ENCODE peak calls at places on chromosomes 3 and 15, in nine cellular contexts. One of them, this sample, is unnamed.
A peak's percentile ranks its signal among the peaks of the same experiment; 100 is the strongest.

GRCh38 chr3:45679805-45680204 is 9.4 kb upstream of the SACM1L start:
- DNase-seq in AG04450: no peak
- DNase-seq in AG10803: no peak
- DNase-seq in AG04449: no peak
- DNase-seq in pancreas: no peak
- DNase-seq in A673: no peak
- DNase-seq in Peyer's patch: no peak
- DNase-seq in thoracic aorta: no peak
- DNase-seq in lower lobe of right lung: no peak
- DNase-seq in this sample: no peak

GRCh38 chr15:76286231-76286879 is 24.9 kb downstream of the ETFA start:
- DNase-seq in pancreas: no peak
- DNase-seq in thoracic aorta: no peak
- DNase-seq in AG04449: no peak
- DNase-seq in AG04450: no peak
- DNase-seq in A673: no peak
- DNase-seq in Peyer's patch: no peak
- DNase-seq in AG10803: peak; percentile 29
- DNase-seq in lower lobe of right lung: no peak
- DNase-seq in this sample: no peak

GRCh38 chr3:186536883-186537553 is 7.2 kb downstream of the CRYGS start:
- DNase-seq in thoracic aorta: no peak
- DNase-seq in AG04449: no peak
- DNase-seq in A673: no peak
- DNase-seq in Peyer's patch: no peak
- DNase-seq in AG10803: no peak
- DNase-seq in pancreas: no peak
- DNase-seq in AG04450: no peak
- DNase-seq in lower lobe of right lung: no peak
- DNase-seq in this sample: no peak

GRCh38 chr3:24365168-24365567 is 129.5 kb downstream of the THRB start:
- DNase-seq in AG10803: peak; percentile 54
- DNase-seq in lower lobe of right lung: no peak
- DNase-seq in pancreas: peak; percentile 76
- DNase-seq in Peyer's patch: no peak
- DNase-seq in A673: peak; percentile 6
- DNase-seq in thoracic aorta: peak; percentile 60
- DNase-seq in AG04450: no peak
- DNase-seq in AG04449: peak; percentile 17
- DNase-seq in this sample: peak; percentile 74

GRCh38 chr15:83837946-83838571 is 184.1 kb downstream of the ADAMTSL3 start:
- DNase-seq in pancreas: peak; percentile 63
- DNase-seq in AG10803: no peak
- DNase-seq in AG04449: no peak
- DNase-seq in A673: peak; percentile 76
- DNase-seq in thoracic aorta: no peak
- DNase-seq in AG04450: no peak
- DNase-seq in lower lobe of right lung: peak; percentile 52
- DNase-seq in Peyer's patch: no peak
- DNase-seq in this sample: no peak

GRCh38 chr3:187725653-187726370 is 19.5 kb downstream of the BCL6 start:
- DNase-seq in AG04449: no peak
- DNase-seq in thoracic aorta: no peak
- DNase-seq in lower lobe of right lung: no peak
- DNase-seq in A673: no peak
- DNase-seq in Peyer's patch: no peak
- DNase-seq in AG04450: no peak
- DNase-seq in pancreas: no peak
- DNase-seq in AG10803: peak; percentile 45
- DNase-seq in this sample: no peak

GRCh38 chr3:114569186-114569585 is 275.4 kb downstream of the TIGIT start:
- DNase-seq in pancreas: no peak
- DNase-seq in Peyer's patch: no peak
- DNase-seq in thoracic aorta: no peak
- DNase-seq in AG04450: no peak
- DNase-seq in lower lobe of right lung: no peak
- DNase-seq in AG10803: no peak
- DNase-seq in AG04449: no peak
- DNase-seq in A673: no peak
- DNase-seq in this sample: no peak

GRCh38 chr3:30012941-30013543 is 593.4 kb upstream of the TGFBR2 start:
- DNase-seq in thoracic aorta: peak; percentile 25
- DNase-seq in pancreas: peak; percentile 68
- DNase-seq in A673: peak; percentile 92
- DNase-seq in AG10803: peak; percentile 69
- DNase-seq in lower lobe of right lung: peak; percentile 67
- DNase-seq in AG04449: no peak
- DNase-seq in Peyer's patch: peak; percentile 68
- DNase-seq in AG04450: peak; percentile 24
- DNase-seq in this sample: peak; percentile 19

GRCh38 chr3:133986302-133986701 is 43.4 kb downstream of the SLCO2A1 start:
- DNase-seq in thoracic aorta: no peak
- DNase-seq in AG10803: no peak
- DNase-seq in AG04450: no peak
- DNase-seq in pancreas: no peak
- DNase-seq in A673: no peak
- DNase-seq in AG04449: no peak
- DNase-seq in Peyer's patch: no peak
- DNase-seq in lower lobe of right lung: no peak
- DNase-seq in this sample: no peak

GRCh38 chr3:44186712-44187111 is 55.0 kb upstream of the TOPAZ1 start:
- DNase-seq in thoracic aorta: no peak
- DNase-seq in lower lobe of right lung: no peak
- DNase-seq in A673: no peak
- DNase-seq in Peyer's patch: no peak
- DNase-seq in AG04449: no peak
- DNase-seq in pancreas: no peak
- DNase-seq in AG04450: no peak
- DNase-seq in AG10803: no peak
- DNase-seq in this sample: no peak

GRCh38 chr3:175668300-175668699 is 809.2 kb downstream of the NAALADL2 start:
- DNase-seq in pancreas: no peak
- DNase-seq in AG10803: no peak
- DNase-seq in lower lobe of right lung: no peak
- DNase-seq in AG04450: no peak
- DNase-seq in AG04449: no peak
- DNase-seq in A673: no peak
- DNase-seq in Peyer's patch: no peak
- DNase-seq in thoracic aorta: no peak
- DNase-seq in this sample: no peak

GRCh38 chr3:28294667-28295413 is 53.4 kb downstream of the CMC1 start:
- DNase-seq in AG10803: no peak
- DNase-seq in Peyer's patch: no peak
- DNase-seq in AG04449: no peak
- DNase-seq in pancreas: no peak
- DNase-seq in AG04450: no peak
- DNase-seq in A673: no peak
- DNase-seq in thoracic aorta: no peak
- DNase-seq in lower lobe of right lung: no peak
- DNase-seq in this sample: no peak
- TF ChIP-seq CTCF in AG10803: no peak
- TF ChIP-seq CTCF in Peyer's patch: no peak
- TF ChIP-seq CTCF in AG04449: no peak
- TF ChIP-seq CTCF in pancreas: no peak
- TF ChIP-seq CTCF in AG04450: no peak
- TF ChIP-seq CTCF in A673: no peak
- TF ChIP-seq CTCF in thoracic aorta: no peak
- TF ChIP-seq CTCF in lower lobe of right lung: no peak
- TF ChIP-seq CTCF in this sample: no peak

GRCh38 chr3:177904661-177905060 is 631.6 kb upstream of the KCNMB2 start:
- DNase-seq in AG04450: no peak
- DNase-seq in pancreas: no peak
- DNase-seq in A673: no peak
- DNase-seq in AG04449: no peak
- DNase-seq in thoracic aorta: no peak
- DNase-seq in lower lobe of right lung: no peak
- DNase-seq in AG10803: peak; percentile 81
- DNase-seq in Peyer's patch: no peak
- DNase-seq in this sample: peak; percentile 45

GRCh38 chr3:177905173-177905894 is 630.9 kb upstream of the KCNMB2 start:
- DNase-seq in A673: no peak
- DNase-seq in Peyer's patch: no peak
- DNase-seq in AG04450: peak; percentile 82
- DNase-seq in lower lobe of right lung: no peak
- DNase-seq in pancreas: no peak
- DNase-seq in AG04449: peak; percentile 84
- DNase-seq in thoracic aorta: no peak
- DNase-seq in AG10803: peak; percentile 95
- DNase-seq in this sample: peak; percentile 92

GRCh38 chr3:177906573-177907229 is 629.5 kb upstream of the KCNMB2 start:
- DNase-seq in thoracic aorta: no peak
- DNase-seq in AG04449: no peak
- DNase-seq in A673: no peak
- DNase-seq in Peyer's patch: no peak
- DNase-seq in AG04450: no peak
- DNase-seq in lower lobe of right lung: no peak
- DNase-seq in pancreas: no peak
- DNase-seq in AG10803: peak; percentile 78
- DNase-seq in this sample: no peak

DNA sequence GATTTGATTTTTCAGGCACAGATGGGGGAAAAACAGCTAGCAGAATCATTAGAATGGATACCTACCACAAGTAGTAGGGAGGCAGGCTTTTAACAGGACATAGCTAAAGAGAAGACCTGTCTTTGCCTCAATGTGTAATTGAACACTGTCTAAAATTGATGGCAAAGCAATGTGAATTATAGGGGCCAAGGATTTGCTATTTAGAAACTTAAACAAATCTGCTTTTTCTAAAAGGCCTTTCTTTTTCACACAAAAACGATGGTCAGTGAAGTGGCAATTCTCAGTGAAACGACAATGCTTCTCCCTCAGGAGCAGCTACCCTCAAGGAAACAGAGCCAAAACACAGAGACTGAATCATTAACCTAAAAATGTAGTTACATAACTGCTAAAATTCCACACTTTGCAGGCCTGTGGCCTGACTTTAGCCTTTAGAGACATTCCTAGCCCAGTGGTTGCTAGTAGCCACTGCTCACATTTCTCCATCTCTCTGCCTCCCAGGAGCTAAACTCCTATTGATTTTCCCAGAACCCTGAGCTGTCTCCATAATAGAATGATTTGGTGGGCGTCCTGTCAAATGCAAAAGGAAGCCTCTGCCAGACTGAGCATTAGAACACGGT is 630.2 kb upstream of the KCNMB2 start:
- DNase-seq in AG10803: peak; percentile 96
- DNase-seq in A673: no peak
- DNase-seq in AG04450: peak; percentile 63
- DNase-seq in lower lobe of right lung: no peak
- DNase-seq in AG04449: peak; percentile 72
- DNase-seq in thoracic aorta: no peak
- DNase-seq in Peyer's patch: no peak
- DNase-seq in pancreas: peak; percentile 45
- DNase-seq in this sample: peak; percentile 65
- TF ChIP-seq CTCF in AG10803: peak; percentile 40
- TF ChIP-seq CTCF in A673: no peak
- TF ChIP-seq CTCF in AG04450: peak; percentile 43
- TF ChIP-seq CTCF in lower lobe of right lung: no peak
- TF ChIP-seq CTCF in AG04449: no peak
- TF ChIP-seq CTCF in thoracic aorta: peak; percentile 34
- TF ChIP-seq CTCF in Peyer's patch: no peak
- TF ChIP-seq CTCF in pancreas: no peak
- TF ChIP-seq CTCF in this sample: no peak

GRCh38 chr3:71524688-71525087 is 58.8 kb downstream of the FOXP1 start:
- DNase-seq in AG10803: no peak
- DNase-seq in Peyer's patch: no peak
- DNase-seq in AG04449: no peak
- DNase-seq in lower lobe of right lung: no peak
- DNase-seq in pancreas: no peak
- DNase-seq in A673: no peak
- DNase-seq in thoracic aorta: no peak
- DNase-seq in AG04450: no peak
- DNase-seq in this sample: no peak

GRCh38 chr3:71523628-71524027 is 59.9 kb downstream of the FOXP1 start:
- DNase-seq in A673: no peak
- DNase-seq in thoracic aorta: no peak
- DNase-seq in AG04450: no peak
- DNase-seq in AG10803: no peak
- DNase-seq in AG04449: no peak
- DNase-seq in Peyer's patch: no peak
- DNase-seq in lower lobe of right lung: no peak
- DNase-seq in pancreas: no peak
- DNase-seq in this sample: no peak

GRCh38 chr3:71521021-71521352 is 62.5 kb downstream of the FOXP1 start:
- DNase-seq in lower lobe of right lung: no peak
- DNase-seq in AG04450: no peak
- DNase-seq in thoracic aorta: no peak
- DNase-seq in Peyer's patch: no peak
- DNase-seq in AG04449: no peak
- DNase-seq in AG10803: no peak
- DNase-seq in A673: no peak
- DNase-seq in pancreas: no peak
- DNase-seq in this sample: no peak

GRCh38 chr3:71520186-71521020 is 63.1 kb downstream of the FOXP1 start:
- DNase-seq in thoracic aorta: no peak
- DNase-seq in AG04450: no peak
- DNase-seq in AG04449: no peak
- DNase-seq in AG10803: no peak
- DNase-seq in A673: no peak
- DNase-seq in lower lobe of right lung: no peak
- DNase-seq in Peyer's patch: no peak
- DNase-seq in pancreas: no peak
- DNase-seq in this sample: no peak

GRCh38 chr3:71521940-71522876 is 61.3 kb downstream of the FOXP1 start:
- DNase-seq in Peyer's patch: no peak
- DNase-seq in AG04449: no peak
- DNase-seq in AG10803: no peak
- DNase-seq in thoracic aorta: no peak
- DNase-seq in AG04450: no peak
- DNase-seq in A673: peak; percentile 15
- DNase-seq in pancreas: peak; percentile 19
- DNase-seq in lower lobe of right lung: no peak
- DNase-seq in this sample: no peak
- TF ChIP-seq CTCF in Peyer's patch: no peak
- TF ChIP-seq CTCF in AG04449: no peak
- TF ChIP-seq CTCF in AG10803: no peak
- TF ChIP-seq CTCF in thoracic aorta: no peak
- TF ChIP-seq CTCF in AG04450: no peak
- TF ChIP-seq CTCF in A673: no peak
- TF ChIP-seq CTCF in pancreas: no peak
- TF ChIP-seq CTCF in lower lobe of right lung: no peak
- TF ChIP-seq CTCF in this sample: no peak

DNA sequence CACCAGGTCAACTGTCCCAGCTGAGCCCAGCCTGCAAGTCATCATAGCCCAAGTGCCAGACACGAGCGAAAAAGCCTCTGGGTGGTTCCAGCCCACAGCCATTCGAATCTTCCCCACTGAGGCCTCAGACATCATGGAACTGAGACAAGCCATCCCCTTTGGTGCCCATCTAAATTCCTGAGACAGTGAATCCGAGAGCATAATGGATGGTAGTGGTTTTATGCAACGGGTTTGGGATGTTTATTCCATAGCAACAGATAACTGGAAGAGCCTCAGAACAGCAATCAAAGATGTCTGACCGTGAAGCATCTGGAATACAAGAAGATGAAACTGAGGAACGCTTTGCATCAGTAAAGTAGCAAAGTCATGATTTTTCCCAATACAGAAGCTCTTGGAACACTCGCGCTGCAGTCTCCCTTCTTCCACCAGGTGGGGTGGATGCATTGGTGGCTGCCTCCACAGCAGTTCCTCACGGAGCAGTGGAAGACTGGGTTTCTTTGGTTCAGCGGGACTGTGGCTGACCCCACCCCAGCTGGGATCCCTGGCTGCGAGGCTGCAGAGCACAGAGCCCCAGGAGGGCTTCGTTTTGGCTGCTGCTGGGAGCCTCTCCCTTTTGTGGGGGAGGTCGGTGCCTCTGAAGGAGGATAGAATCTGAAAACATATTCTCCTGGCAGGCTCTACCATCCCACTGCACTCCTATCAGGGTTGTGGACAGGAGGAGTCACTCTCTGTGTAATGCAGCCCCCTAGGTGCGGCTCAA is 26.4 kb upstream of the PDE8A start:
- DNase-seq in AG04449: no peak
- DNase-seq in Peyer's patch: peak; percentile 44
- DNase-seq in AG10803: peak; percentile 69
- DNase-seq in lower lobe of right lung: peak; percentile 78
- DNase-seq in thoracic aorta: peak; percentile 25
- DNase-seq in pancreas: peak; percentile 78
- DNase-seq in A673: peak; percentile 92
- DNase-seq in AG04450: peak; percentile 52
- DNase-seq in this sample: peak; percentile 49
- TF ChIP-seq CTCF in AG04449: peak; percentile 88
- TF ChIP-seq CTCF in Peyer's patch: peak; percentile 30
- TF ChIP-seq CTCF in AG10803: peak; percentile 96
- TF ChIP-seq CTCF in lower lobe of right lung: peak; percentile 91
- TF ChIP-seq CTCF in thoracic aorta: peak; percentile 84
- TF ChIP-seq CTCF in pancreas: peak; percentile 53
- TF ChIP-seq CTCF in A673: peak; percentile 93
- TF ChIP-seq CTCF in AG04450: peak; percentile 94
- TF ChIP-seq CTCF in this sample: peak; percentile 95